ENCODE peak calls at places on chromosomes 5 and 9, in four cellular contexts. L is MM.1S, S is HTR-8/SVneo, W is GM06990. K is an unnamed sample.

GRCh38 chr9:104725014-104725413 is 22.5 kb upstream of the NIPSNAP3A start:
- DNase-seq in L (no peak), W (no peak), S (no peak), K (no peak)

GRCh38 chr9:126985870-126986498 is 71.4 kb downstream of the RALGPS1 start:
- DNase-seq in W (peak), L (peak), S (peak), K (peak)

GRCh38 chr9:23542438-23542837 is 283.6 kb downstream of the ELAVL2 start:
- DNase-seq in S (no peak), W (no peak), L (no peak), K (no peak)

GRCh38 chr5:96370981-96371380 is 62.1 kb downstream of the PCSK1 start:
- DNase-seq in W (no peak), S (no peak), L (no peak), K (no peak)

GRCh38 chr9:108057421-108058136 is 568.0 kb upstream of the KLF4 start:
- DNase-seq in S (peak), L (no peak), W (no peak), K (no peak)

GRCh38 chr5:133773247-133774202 is 161.2 kb upstream of the FSTL4 start:
- DNase-seq in S (no peak), W (no peak), L (no peak), K (no peak)

GRCh38 chr5:17167171-17167891 is 50.1 kb upstream of the BASP1 start:
- DNase-seq in W (no peak), L (no peak), S (no peak), K (no peak)

GRCh38 chr5:72402381-72402890 is 82.3 kb downstream of the PTCD2 start:
- DNase-seq in S (no peak), W (no peak), L (no peak), K (no peak)

GRCh38 chr9:128637656-128638055 is 19.0 kb downstream of the DYNC2I2 start:
- DNase-seq in W (no peak), L (no peak), S (no peak), K (no peak)

GRCh38 chr5:115209279-115209678 is 39.6 kb upstream of the TRIM36 start:
- DNase-seq in W (peak), S (no peak), L (peak), K (peak)

GRCh38 chr5:110377411-110378392 is 348.8 kb downstream of the TMEM232 start:
- DNase-seq in L (no peak), S (peak), W (no peak), K (no peak)

GRCh38 chr9:91144782-91145181 is 216.9 kb downstream of the AUH start:
- DNase-seq in S (no peak), W (no peak), L (no peak), K (no peak)

GRCh38 chr5:35247645-35248034 is 17.4 kb upstream of the PRLR start:
- DNase-seq in W (peak), S (no peak), L (no peak), K (no peak)

GRCh38 chr9:80117031-80117430 is 545.3 kb downstream of the TLE4 start:
- DNase-seq in W (no peak), L (no peak), S (no peak), K (no peak)

GRCh38 chr9:133979124-133979920 is 12.8 kb downstream of the VAV2 start:
- DNase-seq in L (no peak), W (peak), S (no peak), K (peak)

GRCh38 chr9:19551124-19551929 is 142.5 kb downstream of the ACER2 start:
- DNase-seq in L (peak), W (no peak), S (no peak), K (peak)

GRCh38 chr5:39138182-39138487 is 63.9 kb upstream of the RICTOR start:
- DNase-seq in S (no peak), W (no peak), L (no peak), K (no peak)

GRCh38 chr9:76223749-76224340 is 170.4 kb downstream of the RFK start:
- DNase-seq in S (no peak), W (no peak), L (no peak), K (no peak)

GRCh38 chr9:4196886-4197285 is 103.0 kb downstream of the GLIS3 start:
- DNase-seq in L (no peak), S (no peak), W (peak), K (no peak)

GRCh38 chr5:144289277-144289676 is 118.6 kb downstream of the KCTD16 start:
- DNase-seq in S (no peak), L (no peak), W (no peak), K (no peak)

GRCh38 chr9:131276891-131277672 is 772 bp upstream of the FAM78A start:
- DNase-seq in L (peak), W (peak), S (no peak), K (no peak)

GRCh38 chr5:80140496-80140895 is 105.3 kb downstream of the THBS4 start:
- DNase-seq in S (no peak), W (no peak), L (no peak), K (no peak)

GRCh38 chr5:157670662-157671591 is at the start of gene C5orf52:
- DNase-seq in S (peak), L (no peak), W (peak), K (peak)

GRCh38 chr5:32506809-32507208 is 62.3 kb upstream of the ZFR start:
- DNase-seq in W (no peak), L (no peak), S (no peak), K (no peak)